ENCODE peak calls at places on chromosomes 3 and 15, in nine cellular contexts. Y is cardiac fibroblast; Z is astrocyte of the cerebellum; W is mesenchymal stem cell; C is cardiac muscle cell; A is iPS DF 6.9; I is psoas muscle; O is body of pancreas; M is CD8-positive, alpha-beta memory T cell. L is an unnamed sample.

GRCh38 chr15:87578776-87579175 is 677.8 kb downstream of the NTRK3 start:
- DNase-seq in I (no peak), M (no peak), C (no peak), Y (no peak), Z (no peak), W (no peak), A (no peak), O (no peak), L (no peak)

GRCh38 chr3:182284793-182285192 is 508.5 kb upstream of the ATP11B start:
- DNase-seq in Z (no peak), A (peak; percentile 20), W (no peak), I (no peak), Y (no peak), C (no peak), O (no peak), M (no peak), L (no peak)

GRCh38 chr15:49372366-49372765 is 50.7 kb upstream of the FGF7 start:
- DNase-seq in O (no peak), M (no peak), W (no peak), C (peak; percentile 7), I (no peak), A (peak; percentile 16), Y (no peak), Z (no peak), L (no peak)

GRCh38 chr15:83099290-83099689 is 8.2 kb upstream of the TM6SF1 start:
- DNase-seq in O (no peak), W (no peak), M (no peak), C (no peak), A (no peak), I (no peak), Y (no peak), Z (no peak), L (no peak)

GRCh38 chr15:49063402-49064280 is 17.4 kb upstream of the SECISBP2L start:
- DNase-seq in O (no peak), Z (no peak), W (no peak), C (no peak), Y (no peak), A (no peak), I (no peak), M (no peak), L (no peak)

GRCh38 chr3:124766113-124767095 is 36.2 kb downstream of the UMPS start:
- DNase-seq in M (no peak), A (no peak), I (no peak), Y (no peak), O (no peak), Z (no peak), W (no peak), C (no peak), L (no peak)

GRCh38 chr3:192867645-192868044 is 50.0 kb downstream of the MB21D2 start:
- DNase-seq in W (peak; percentile 74), M (no peak), I (no peak), O (no peak), A (no peak), Y (peak; percentile 53), C (peak; percentile 6), Z (no peak), L (no peak)

GRCh38 chr15:41022487-41023090 is 69.3 kb downstream of the CHAC1 start:
- DNase-seq in A (no peak), O (peak; percentile 25), W (peak; percentile 77), M (no peak), Y (peak; percentile 72), C (peak; percentile 56), I (no peak), Z (peak; percentile 49), L (no peak)

GRCh38 chr3:41198526-41198925 is 779 bp upstream of the CTNNB1 start:
- DNase-seq in C (peak; percentile 60), A (no peak), O (peak; percentile 68), Y (peak; percentile 24), W (no peak), M (no peak), I (no peak), Z (no peak), L (no peak)

GRCh38 chr15:33581032-33581431 is 270.3 kb downstream of the RYR3 start:
- DNase-seq in M (no peak), C (peak; percentile 7), O (no peak), W (no peak), Y (peak; percentile 46), A (no peak), I (no peak), Z (peak; percentile 80), L (no peak)

GRCh38 chr3:149395107-149396089 is 17.9 kb upstream of the TM4SF1 start:
- DNase-seq in I (no peak), Z (no peak), C (peak; percentile 36), A (no peak), Y (peak; percentile 75), O (peak; percentile 64), W (no peak), M (no peak), L (no peak)

GRCh38 chr3:113533534-113533892 is 1.2 kb downstream of the SIDT1 start:
- DNase-seq in O (no peak), C (no peak), A (no peak), W (no peak), Y (no peak), I (no peak), M (peak; percentile 72), Z (no peak), L (no peak)
- H3K4me3 ChIP-seq in O (no peak overlapping the region), C (peak overlapping the region; percentile 22), A (peak overlapping the region; percentile 52), W (peak overlapping the region; percentile 76), Y (peak overlapping the region; percentile 38), I (peak overlapping the region; percentile 68), M (peak overlapping the region; percentile 94), Z (peak overlapping the region; percentile 50), L (no peak overlapping the region)

DNA sequence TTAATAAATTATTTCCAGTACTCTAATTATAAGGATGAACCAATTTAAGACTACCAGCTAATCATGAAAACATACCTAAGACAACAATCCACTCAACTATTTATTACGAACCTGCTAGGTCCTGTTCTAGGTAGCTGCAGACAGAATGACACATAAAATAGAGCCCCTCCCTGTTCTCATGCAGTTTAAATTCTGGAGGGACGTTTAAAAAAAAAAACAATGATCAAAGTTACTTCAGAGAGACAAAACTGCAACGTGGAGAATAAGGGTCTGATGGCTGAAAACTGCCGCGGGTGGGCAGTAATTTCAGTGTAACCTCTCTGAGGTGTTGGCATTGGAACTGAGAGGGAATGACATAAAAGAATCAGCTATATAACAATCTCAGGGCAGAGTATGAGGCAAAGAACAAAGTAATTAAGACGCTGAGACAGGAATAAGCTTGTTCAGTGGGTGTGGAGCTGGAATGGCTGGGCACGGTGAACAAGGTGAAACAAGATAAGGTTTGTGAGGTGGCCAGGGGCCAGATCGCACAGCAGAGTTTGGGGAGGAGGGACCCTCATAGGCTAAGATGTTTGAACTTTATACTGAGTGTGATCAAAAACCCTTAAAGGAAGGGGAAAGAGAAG is 19.5 kb downstream of the TBL1XR1 start:
- DNase-seq in C (no peak), M (no peak), Y (no peak), Z (no peak), W (no peak), O (peak; percentile 31), A (no peak), I (no peak), L (no peak)
- H3K4me3 ChIP-seq in C (no peak overlapping the region), M (no peak overlapping the region), Y (no peak overlapping the region), Z (no peak overlapping the region), W (no peak overlapping the region), O (no peak overlapping the region), A (no peak overlapping the region), I (no peak overlapping the region), L (no peak overlapping the region)

DNA sequence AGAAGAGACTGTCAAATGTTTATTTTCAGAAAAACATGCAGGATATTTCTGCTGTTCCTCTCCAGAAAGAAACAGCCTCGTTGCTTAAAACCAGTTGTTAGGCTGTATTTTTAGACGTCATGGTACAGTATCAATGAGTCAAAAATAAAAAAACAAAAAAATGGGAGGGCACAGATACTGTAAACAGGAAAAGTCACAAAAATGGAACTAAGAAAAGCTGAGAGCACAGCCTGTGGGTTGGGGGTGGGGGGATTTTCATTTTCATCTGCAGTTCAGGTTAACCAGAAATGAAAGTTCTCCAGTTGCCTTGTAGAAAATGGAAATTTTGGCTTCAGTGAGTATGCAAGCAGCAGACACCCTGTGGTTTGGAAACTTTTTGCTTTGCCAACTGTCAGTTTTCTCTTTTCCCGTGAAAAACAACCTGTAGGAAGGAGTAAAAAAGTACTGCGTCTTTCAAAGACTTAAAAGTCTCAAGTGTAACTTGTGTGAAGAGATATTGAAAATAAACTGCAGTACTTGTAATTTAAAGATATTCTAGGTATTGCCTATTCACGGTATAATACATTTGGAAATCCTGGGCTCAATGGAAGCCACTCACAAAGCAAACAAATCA is 59.0 kb downstream of the FRMD4B start:
- DNase-seq in I (no peak), Y (peak; percentile 12), O (no peak), C (no peak), A (no peak), M (peak; percentile 49), Z (peak; percentile 15), W (no peak), L (no peak)
- H3K4me3 ChIP-seq in I (no peak overlapping the region), Y (no peak overlapping the region), O (no peak overlapping the region), C (no peak overlapping the region), A (no peak overlapping the region), M (peak overlapping the region; percentile 11), Z (no peak overlapping the region), W (no peak overlapping the region), L (no peak overlapping the region)

DNA sequence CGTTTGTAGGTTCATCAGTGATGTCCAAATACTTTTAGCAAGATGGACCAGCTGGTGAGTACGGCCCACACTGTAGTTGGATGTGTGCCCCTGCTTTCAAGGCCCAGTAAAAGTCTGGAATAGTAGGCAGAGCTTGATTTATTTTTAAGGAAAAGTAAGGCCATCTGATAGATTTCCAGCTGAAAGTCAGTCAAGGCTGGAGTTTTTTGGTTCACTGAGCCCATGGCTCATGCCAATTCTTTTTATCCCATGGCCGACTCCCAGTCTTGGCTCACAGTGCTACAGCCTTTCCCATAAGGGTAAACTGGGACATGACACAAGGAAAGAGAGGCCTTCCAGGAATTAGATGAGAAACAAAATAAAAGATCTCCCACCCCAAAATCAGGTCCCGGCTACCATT is 13.5 kb downstream of the CCDC80 start:
- DNase-seq in C (no peak), Z (no peak), M (no peak), Y (no peak), W (no peak), I (peak; percentile 57), A (no peak), O (no peak), L (no peak)
- H3K4me3 ChIP-seq in C (no peak overlapping the region), Z (no peak overlapping the region), M (no peak overlapping the region), Y (no peak overlapping the region), W (peak overlapping the region; percentile 46), I (no peak overlapping the region), A (no peak overlapping the region), O (no peak overlapping the region), L (no peak overlapping the region)

L was measured in BJ.